ENCODE peak calls at places on chromosomes 5 and 9, in four cellular contexts. D, T, K and V are unnamed samples.

GRCh38 chr5:59020611-59021285 is 437.9 kb downstream of the RAB3C start:
- DNase-seq in T (no peak), K (no peak), D (no peak), V (no peak)

GRCh38 chr9:107569171-107569570 is 79.6 kb upstream of the KLF4 start:
- DNase-seq in T (no peak), D (no peak), K (no peak), V (no peak)

GRCh38 chr9:113184509-113184908 is 33.7 kb downstream of the SLC31A2 start:
- DNase-seq in T (no peak), D (no peak), K (no peak), V (no peak)

GRCh38 chr5:123518111-123518510 is 6.1 kb downstream of the CSNK1G3 start:
- DNase-seq in K (no peak), T (no peak), D (no peak), V (no peak)

GRCh38 chr9:123267481-123268239 is 726 bp downstream of the STRBP start:
- DNase-seq in D (peak; percentile 62), T (peak; percentile 17), K (no peak), V (no peak)

GRCh38 chr5:146025108-146025507 is 80.3 kb downstream of the PLAC8L1 start:
- DNase-seq in D (no peak), K (no peak), T (no peak), V (no peak)

GRCh38 chr5:61860978-61861377 is 445.0 kb upstream of the KIF2A start:
- DNase-seq in K (no peak), T (no peak), D (no peak), V (no peak)

GRCh38 chr9:137026828-137027227 is 1.2 kb downstream of the ABCA2 start:
- DNase-seq in K (no peak), D (no peak), T (no peak), V (no peak)

GRCh38 chr9:136046555-136046921 is 48.6 kb downstream of the NACC2 start:
- DNase-seq in D (peak; percentile 54), K (peak; percentile 10), T (no peak), V (no peak)

GRCh38 chr9:106648799-106649198 is 214.2 kb upstream of the ZNF462 start:
- DNase-seq in K (no peak), D (no peak), T (no peak), V (no peak)

GRCh38 chr5:60066502-60066901 is 173.0 kb upstream of the PDE4D start:
- DNase-seq in K (no peak), T (no peak), D (no peak), V (no peak)

GRCh38 chr9:84169240-84169639 is 171.3 kb downstream of the SLC28A3 start:
- DNase-seq in K (no peak), D (no peak), T (no peak), V (no peak)

GRCh38 chr5:134396274-134396673 is 15.4 kb downstream of the CDKN2AIPNL start:
- DNase-seq in K (no peak), D (no peak), T (no peak), V (no peak)

GRCh38 chr5:134394932-134395331 is 16.7 kb downstream of the CDKN2AIPNL start:
- DNase-seq in D (no peak), K (no peak), T (no peak), V (no peak)

GRCh38 chr5:134392301-134392700 is 19.4 kb downstream of the CDKN2AIPNL start:
- DNase-seq in K (no peak), D (no peak), T (no peak), V (no peak)

GRCh38 chr5:134398609-134399155 is 13.0 kb downstream of the CDKN2AIPNL start:
- DNase-seq in D (no peak), K (no peak), T (no peak), V (no peak)

GRCh38 chr5:134397196-134397595 is 14.5 kb downstream of the CDKN2AIPNL start:
- DNase-seq in D (no peak), T (no peak), K (no peak), V (no peak)
- TF ChIP-seq POLR2AphosphoS5 in D (no peak), T (no peak), K (no peak), V (no peak)

DNA sequence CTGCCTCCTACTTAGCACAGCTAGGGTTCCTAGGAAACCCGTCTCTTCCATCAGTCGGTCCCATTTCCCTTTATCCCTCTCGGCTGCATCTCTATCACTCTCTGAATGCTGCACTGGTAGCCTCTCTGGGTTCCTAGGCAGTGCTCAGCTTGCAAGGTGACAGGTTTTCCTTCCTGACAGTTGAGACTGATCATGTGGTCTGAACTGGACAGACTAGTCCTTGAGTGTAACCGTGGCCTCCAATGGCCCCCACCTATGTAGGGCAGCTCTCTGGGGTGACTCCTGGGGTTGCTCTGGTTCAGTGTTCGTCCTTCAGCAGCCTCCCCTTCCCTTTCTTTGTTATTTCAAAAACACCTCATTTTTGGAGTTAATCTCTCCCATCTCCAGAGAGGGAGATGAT is 3.8 kb downstream of the TMEM8B start:
- DNase-seq in D (no peak), K (peak; percentile 62), T (no peak), V (no peak)
- H3K27ac ChIP-seq in D (no peak overlapping the region), K (peak overlapping the region; percentile 93), T (no peak overlapping the region), V (peak overlapping the region; percentile 68)

GRCh38 chr5:14864181-14864812 is 7.3 kb downstream of the ANKH start:
- DNase-seq in T (no peak), D (no peak), K (no peak), V (no peak)
- TF ChIP-seq POLR2AphosphoS5 in T (no peak), D (no peak), K (no peak), V (no peak)

DNA sequence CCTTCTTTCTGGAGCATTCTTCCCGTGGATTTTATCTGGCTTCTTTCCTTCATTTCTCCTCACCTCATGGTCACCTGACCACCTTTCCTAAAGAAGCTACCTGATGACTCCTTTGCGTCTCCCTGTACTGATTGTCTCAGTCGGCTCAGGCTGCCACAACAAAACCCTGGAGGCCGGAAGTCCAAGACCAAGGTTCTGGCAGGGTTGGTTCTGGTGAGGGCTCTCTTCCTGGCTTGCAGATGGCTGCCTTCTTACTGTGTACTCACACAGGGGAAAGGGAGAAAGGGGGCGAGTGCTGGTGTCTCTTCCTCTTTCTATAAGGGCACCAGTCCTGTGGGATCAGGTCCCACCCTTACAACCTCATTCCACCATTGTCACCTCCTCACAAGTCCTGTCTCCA is 140.0 kb downstream of the SYK start:
- DNase-seq in T (no peak), K (no peak), D (no peak), V (no peak)
- H3K27ac ChIP-seq in T (no peak overlapping the region), K (no peak overlapping the region), D (no peak overlapping the region), V (no peak overlapping the region)

GRCh38 chr5:80960531-80961375 is 590 bp downstream of the RASGRF2 start:
- DNase-seq in T (no peak), D (no peak), K (no peak), V (no peak)
- TF ChIP-seq POLR2AphosphoS5 in T (no peak), D (no peak), K (no peak), V (peak; percentile 53)

GRCh38 chr5:127875235-127876021 is 172.2 kb downstream of the CCDC192 start:
- DNase-seq in T (no peak), D (no peak), K (no peak), V (no peak)
- H3K27ac ChIP-seq in T (no peak overlapping the region), D (peak overlapping the region; percentile 34), K (peak overlapping the region; percentile 75), V (no peak overlapping the region)

DNA sequence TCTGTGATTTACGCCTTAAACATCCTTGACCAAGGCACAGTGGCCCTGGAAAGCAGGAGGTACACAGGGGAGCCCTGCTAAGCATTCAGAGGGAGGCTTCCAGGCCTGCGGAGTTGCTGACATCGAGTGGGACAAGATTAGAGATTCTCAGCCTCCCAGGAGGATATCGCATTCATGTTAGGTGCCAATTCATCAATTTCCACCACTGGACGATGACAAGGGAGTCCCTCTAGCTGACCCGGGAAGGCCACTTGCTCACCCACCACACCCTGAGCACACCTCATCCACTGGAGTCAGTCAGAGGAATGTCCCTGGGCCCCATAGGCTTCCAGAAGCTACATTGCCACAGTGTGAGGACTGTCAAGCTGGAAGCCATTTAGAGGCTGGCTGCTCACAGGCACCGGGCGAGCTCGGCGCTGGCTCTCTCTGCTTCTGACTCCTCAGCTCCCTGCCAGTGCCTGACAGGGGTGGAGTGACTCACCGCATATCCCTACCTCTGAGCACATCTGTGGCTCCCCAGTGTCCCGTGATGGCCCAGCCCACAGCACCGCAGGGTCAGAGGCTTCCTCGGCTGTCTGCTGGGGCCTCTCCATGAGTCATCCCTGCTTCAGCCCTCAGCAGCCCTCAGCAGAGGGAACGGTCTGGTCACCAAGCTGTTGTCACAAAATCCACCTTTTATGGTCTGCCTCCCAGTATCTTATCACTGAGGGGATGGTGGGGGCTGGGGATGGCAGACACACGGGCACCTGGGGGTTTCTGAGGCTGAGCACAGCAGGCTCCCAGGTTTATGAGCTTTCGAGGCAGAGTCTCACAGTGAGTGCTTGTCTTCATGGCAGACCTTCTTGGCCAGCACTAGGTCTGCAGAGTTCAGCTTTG is 117.5 kb downstream of the ZNF608 start:
- DNase-seq in D (peak; percentile 70), T (no peak), K (no peak), V (no peak)
- TF ChIP-seq POLR2AphosphoS5 in D (no peak), T (no peak), K (no peak), V (peak; percentile 58)

GRCh38 chr5:17118631-17119030 is 98.8 kb upstream of the BASP1 start:
- DNase-seq in D (peak; percentile 68), T (peak; percentile 98), K (peak; percentile 22), V (no peak)

GRCh38 chr5:17120209-17120608 is 97.2 kb upstream of the BASP1 start:
- DNase-seq in T (no peak), K (no peak), D (no peak), V (no peak)

GRCh38 chr5:17113174-17113941 is 104.1 kb upstream of the BASP1 start:
- DNase-seq in T (no peak), D (no peak), K (no peak), V (no peak)

GRCh38 chr5:17114715-17115599 is 102.5 kb upstream of the BASP1 start:
- DNase-seq in T (no peak), D (no peak), K (no peak), V (no peak)

GRCh38 chr5:17114233-17114632 is 103.2 kb upstream of the BASP1 start:
- DNase-seq in K (no peak), T (no peak), D (no peak), V (no peak)
- H3K27ac ChIP-seq in K (no peak overlapping the region), T (no peak overlapping the region), D (no peak overlapping the region), V (no peak overlapping the region)

GRCh38 chr5:89098199-89098756 is 215.3 kb upstream of the MEF2C start:
- DNase-seq in D (no peak), K (no peak), T (no peak), V (no peak)
- TF ChIP-seq POLR2AphosphoS5 in D (no peak), K (no peak), T (no peak), V (no peak)

DNA sequence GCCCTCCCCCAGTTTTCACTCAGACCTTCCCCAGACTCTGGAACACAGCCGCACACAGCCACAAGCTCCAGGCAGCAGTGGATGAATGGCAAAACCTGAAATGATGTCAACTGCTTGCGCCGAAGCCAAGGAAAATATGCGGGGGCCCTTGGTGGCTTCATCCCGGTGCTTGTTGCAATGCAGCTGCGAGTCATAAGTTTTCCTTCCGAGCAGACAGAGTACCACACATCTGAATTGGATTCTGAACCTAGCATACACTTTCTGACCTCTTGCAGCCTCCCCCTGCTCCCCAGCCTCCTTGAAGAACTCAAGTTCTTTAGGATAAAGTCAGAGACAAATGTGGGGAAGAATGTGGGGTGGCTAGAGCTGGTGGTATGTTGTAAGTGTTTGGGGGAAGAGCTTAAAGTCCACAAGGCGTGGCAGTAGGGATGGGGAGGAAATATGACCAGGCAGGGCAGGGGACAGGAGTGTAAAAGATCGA is 586.2 kb downstream of the CCDC171 start:
- DNase-seq in D (no peak), T (no peak), K (peak; percentile 29), V (no peak)
- H3K27ac ChIP-seq in D (no peak overlapping the region), T (no peak overlapping the region), K (no peak overlapping the region), V (peak overlapping the region; percentile 69)